ENCODE peak calls at places on chromosomes 6 and 20, in five cellular contexts. One of them, this sample, is unnamed.

GRCh38 chr20:57392512-57393271 is 1.5 kb downstream of the RBM38 start:
- DNase-seq in OCI-LY7: peak
- DNase-seq in brain microvascular endothelial cell: no peak
- DNase-seq in IMR-90: no peak
- DNase-seq in AG10803: no peak
- DNase-seq in this sample: peak

GRCh38 chr6:17842934-17843821 is 136.5 kb upstream of the NUP153 start:
- DNase-seq in OCI-LY7: no peak
- DNase-seq in brain microvascular endothelial cell: no peak
- DNase-seq in IMR-90: no peak
- DNase-seq in AG10803: no peak
- DNase-seq in this sample: no peak

GRCh38 chr6:92479821-92480220 is 939.5 kb downstream of the EPHA7 start:
- DNase-seq in OCI-LY7: no peak
- DNase-seq in brain microvascular endothelial cell: no peak
- DNase-seq in IMR-90: peak
- DNase-seq in AG10803: peak
- DNase-seq in this sample: no peak

GRCh38 chr20:45892828-45893500 is 1.8 kb downstream of the CTSA start:
- DNase-seq in OCI-LY7: no peak
- DNase-seq in brain microvascular endothelial cell: no peak
- DNase-seq in IMR-90: no peak
- DNase-seq in AG10803: no peak
- DNase-seq in this sample: peak

GRCh38 chr6:93423542-93423941 is 4.2 kb upstream of the EPHA7 start:
- DNase-seq in OCI-LY7: peak
- DNase-seq in brain microvascular endothelial cell: peak
- DNase-seq in IMR-90: no peak
- DNase-seq in AG10803: no peak
- DNase-seq in this sample: peak

GRCh38 chr6:71290611-71291010 is 2.0 kb downstream of the OGFRL1 start:
- DNase-seq in OCI-LY7: no peak
- DNase-seq in brain microvascular endothelial cell: no peak
- DNase-seq in IMR-90: no peak
- DNase-seq in AG10803: no peak
- DNase-seq in this sample: no peak

GRCh38 chr6:84536914-84537638 is 227.3 kb downstream of the TBX18 start:
- DNase-seq in OCI-LY7: no peak
- DNase-seq in brain microvascular endothelial cell: no peak
- DNase-seq in IMR-90: no peak
- DNase-seq in AG10803: no peak
- DNase-seq in this sample: no peak

GRCh38 chr6:5513393-5513792 is 252.1 kb downstream of the FARS2 start:
- DNase-seq in OCI-LY7: no peak
- DNase-seq in brain microvascular endothelial cell: no peak
- DNase-seq in IMR-90: no peak
- DNase-seq in AG10803: no peak
- DNase-seq in this sample: no peak

GRCh38 chr20:1150218-1150617 is 31.8 kb downstream of the PSMF1 start:
- DNase-seq in OCI-LY7: no peak
- DNase-seq in brain microvascular endothelial cell: no peak
- DNase-seq in IMR-90: peak
- DNase-seq in AG10803: no peak
- DNase-seq in this sample: no peak

GRCh38 chr6:48835421-48835958 is 627.6 kb downstream of the MMUT start:
- DNase-seq in OCI-LY7: no peak
- DNase-seq in brain microvascular endothelial cell: no peak
- DNase-seq in IMR-90: no peak
- DNase-seq in AG10803: no peak
- DNase-seq in this sample: peak

GRCh38 chr6:4133941-4134838 is 1.2 kb downstream of the ECI2 start:
- DNase-seq in OCI-LY7: peak
- DNase-seq in brain microvascular endothelial cell: no peak
- DNase-seq in IMR-90: no peak
- DNase-seq in AG10803: no peak
- DNase-seq in this sample: peak

GRCh38 chr20:61833807-61834610 is 231.7 kb downstream of the TAF4 start:
- DNase-seq in OCI-LY7: no peak
- DNase-seq in brain microvascular endothelial cell: no peak
- DNase-seq in IMR-90: no peak
- DNase-seq in AG10803: no peak
- DNase-seq in this sample: no peak

GRCh38 chr20:46401478-46401860 is 4.9 kb downstream of the ELMO2 start:
- DNase-seq in OCI-LY7: no peak
- DNase-seq in brain microvascular endothelial cell: no peak
- DNase-seq in IMR-90: no peak
- DNase-seq in AG10803: no peak
- DNase-seq in this sample: no peak

GRCh38 chr6:77368660-77369313 is 94.5 kb downstream of the HTR1B start:
- DNase-seq in OCI-LY7: no peak
- DNase-seq in brain microvascular endothelial cell: no peak
- DNase-seq in IMR-90: peak
- DNase-seq in AG10803: peak
- DNase-seq in this sample: no peak

GRCh38 chr6:144093658-144094057 is 1.7 kb downstream of the SF3B5 start:
- DNase-seq in OCI-LY7: no peak
- DNase-seq in brain microvascular endothelial cell: no peak
- DNase-seq in IMR-90: no peak
- DNase-seq in AG10803: no peak
- DNase-seq in this sample: no peak

GRCh38 chr6:144094731-144095133 is 641 bp downstream of the SF3B5 start:
- DNase-seq in OCI-LY7: no peak
- DNase-seq in brain microvascular endothelial cell: peak
- DNase-seq in IMR-90: no peak
- DNase-seq in AG10803: no peak
- DNase-seq in this sample: peak

GRCh38 chr6:144090384-144090783 is 5.0 kb downstream of the SF3B5 start:
- DNase-seq in OCI-LY7: no peak
- DNase-seq in brain microvascular endothelial cell: no peak
- DNase-seq in IMR-90: no peak
- DNase-seq in AG10803: no peak
- DNase-seq in this sample: no peak

GRCh38 chr6:144095134-144096002 is at the start of gene SF3B5:
- DNase-seq in OCI-LY7: peak
- DNase-seq in brain microvascular endothelial cell: peak
- DNase-seq in IMR-90: peak
- DNase-seq in AG10803: peak
- DNase-seq in this sample: peak

DNA sequence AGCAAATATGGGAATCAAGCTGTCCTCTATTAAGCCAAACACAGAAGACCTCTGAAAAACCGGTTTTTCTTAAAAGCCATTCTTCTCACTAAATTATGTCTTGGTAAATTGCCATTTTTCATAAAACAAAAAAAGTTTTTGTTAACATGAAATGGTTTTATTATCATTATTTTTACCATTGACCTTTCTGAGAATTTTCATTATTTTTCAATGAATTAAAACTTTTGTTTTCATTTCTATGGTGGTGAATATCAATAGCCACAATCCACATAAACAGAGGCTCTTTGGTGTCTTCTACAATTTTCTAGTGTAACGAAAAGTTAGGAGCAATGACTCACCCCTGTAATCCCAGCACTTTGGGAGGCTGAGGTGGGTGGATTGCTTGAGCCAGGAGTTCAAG is 2.1 kb downstream of the SF3B5 start:
- DNase-seq in OCI-LY7: no peak
- DNase-seq in brain microvascular endothelial cell: no peak
- DNase-seq in IMR-90: no peak
- DNase-seq in AG10803: no peak
- DNase-seq in this sample: no peak
- H3K4me3 ChIP-seq in OCI-LY7: peak
- H3K4me3 ChIP-seq in brain microvascular endothelial cell: no peak
- H3K4me3 ChIP-seq in IMR-90: no peak
- H3K4me3 ChIP-seq in AG10803: no peak
- H3K4me3 ChIP-seq in this sample: peak

GRCh38 chr6:150848400-150848799 is 17.1 kb upstream of the MTHFD1L start:
- DNase-seq in OCI-LY7: no peak
- DNase-seq in brain microvascular endothelial cell: no peak
- DNase-seq in IMR-90: no peak
- DNase-seq in AG10803: no peak
- DNase-seq in this sample: no peak
- TF ChIP-seq CTCF in OCI-LY7: no peak
- TF ChIP-seq CTCF in brain microvascular endothelial cell: no peak
- TF ChIP-seq CTCF in IMR-90: no peak
- TF ChIP-seq CTCF in AG10803: no peak
- TF ChIP-seq CTCF in this sample: no peak

DNA sequence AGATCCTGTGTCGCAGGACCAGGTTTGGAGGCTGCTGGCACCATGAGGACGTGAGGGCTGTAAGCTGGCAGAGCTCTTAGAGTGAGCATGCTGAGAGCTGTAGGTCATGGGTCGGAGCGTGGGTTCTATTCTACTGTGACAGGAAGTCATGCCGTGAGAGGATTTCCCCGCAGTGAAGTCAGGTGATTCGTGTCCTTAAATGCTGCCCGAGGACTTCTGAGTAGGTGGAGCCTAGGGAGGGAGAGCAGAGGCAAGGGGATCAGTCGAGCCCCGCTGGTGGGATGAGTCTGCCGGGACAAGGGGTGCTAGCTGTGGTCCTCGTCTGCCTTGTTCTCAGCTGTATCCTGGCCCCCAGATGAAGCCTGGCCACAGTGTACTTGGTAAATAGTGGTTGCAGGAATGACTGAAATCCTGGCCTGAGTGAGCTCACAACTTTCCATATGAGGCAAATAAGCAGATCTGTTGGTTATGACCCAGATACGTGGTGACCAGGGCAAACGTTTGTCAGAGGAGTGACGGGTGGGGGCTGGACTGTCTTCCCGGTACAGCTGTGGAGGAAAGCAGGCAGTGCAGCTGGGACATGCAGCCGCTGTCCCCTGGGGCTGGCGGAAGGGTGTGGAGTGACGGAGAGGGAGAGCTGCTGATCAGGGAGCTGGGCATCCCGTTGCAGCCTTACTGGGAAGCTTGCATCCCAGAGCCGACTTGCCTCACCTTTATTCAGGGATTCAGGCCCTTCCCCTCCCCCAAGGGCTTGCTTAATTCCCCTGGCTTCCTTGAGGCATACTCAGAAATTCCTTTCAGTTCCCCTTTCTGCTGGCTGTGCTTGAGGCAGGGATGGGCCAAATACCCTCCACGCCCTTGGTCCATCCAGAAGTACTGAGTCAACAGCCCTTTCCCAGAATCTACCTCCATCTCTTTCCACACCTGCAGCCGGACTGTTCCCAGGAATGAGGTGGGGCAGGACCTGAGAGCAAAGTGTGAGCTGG is 250.9 kb upstream of the RREB1 start:
- DNase-seq in OCI-LY7: no peak
- DNase-seq in brain microvascular endothelial cell: peak
- DNase-seq in IMR-90: peak
- DNase-seq in AG10803: peak
- DNase-seq in this sample: peak
- H3K4me3 ChIP-seq in OCI-LY7: no peak
- H3K4me3 ChIP-seq in brain microvascular endothelial cell: no peak
- H3K4me3 ChIP-seq in IMR-90: no peak
- H3K4me3 ChIP-seq in AG10803: no peak
- H3K4me3 ChIP-seq in this sample: no peak

GRCh38 chr6:50966986-50967385 is 148.3 kb downstream of the TFAP2B start:
- DNase-seq in OCI-LY7: no peak
- DNase-seq in brain microvascular endothelial cell: no peak
- DNase-seq in IMR-90: no peak
- DNase-seq in AG10803: no peak
- DNase-seq in this sample: no peak
- TF ChIP-seq CTCF in OCI-LY7: no peak
- TF ChIP-seq CTCF in brain microvascular endothelial cell: no peak
- TF ChIP-seq CTCF in IMR-90: no peak
- TF ChIP-seq CTCF in AG10803: no peak
- TF ChIP-seq CTCF in this sample: no peak

GRCh38 chr20:32581839-32582658 is 3.1 kb downstream of the NOL4L start:
- DNase-seq in OCI-LY7: no peak
- DNase-seq in brain microvascular endothelial cell: no peak
- DNase-seq in IMR-90: no peak
- DNase-seq in AG10803: no peak
- DNase-seq in this sample: peak
- H3K4me3 ChIP-seq in OCI-LY7: no peak
- H3K4me3 ChIP-seq in brain microvascular endothelial cell: no peak
- H3K4me3 ChIP-seq in IMR-90: no peak
- H3K4me3 ChIP-seq in AG10803: no peak
- H3K4me3 ChIP-seq in this sample: no peak

This sample was measured in NB4.